ENCODE peak calls at places on chromosomes 7 and 10, in five cellular contexts. One of them, this sample, is unnamed.

GRCh38 chr7:142485617-142486226 is 227.9 kb upstream of the PRSS58 start:
- DNase-seq in thoracic aorta: no peak
- DNase-seq in nephron progenitor cell: peak
- DNase-seq in omental fat pad: no peak
- DNase-seq in A549: peak
- DNase-seq in this sample: no peak

GRCh38 chr7:1665721-1666250 is 4.3 kb upstream of the ELFN1 start:
- DNase-seq in nephron progenitor cell: peak
- DNase-seq in A549: peak
- DNase-seq in thoracic aorta: no peak
- DNase-seq in omental fat pad: peak
- DNase-seq in this sample: no peak

GRCh38 chr7:40800771-40801170 is 666.0 kb downstream of the SUGCT start:
- DNase-seq in A549: no peak
- DNase-seq in nephron progenitor cell: no peak
- DNase-seq in omental fat pad: no peak
- DNase-seq in thoracic aorta: no peak
- DNase-seq in this sample: no peak

GRCh38 chr7:122884186-122884585 is 2.1 kb downstream of the CADPS2 start:
- DNase-seq in thoracic aorta: no peak
- DNase-seq in omental fat pad: no peak
- DNase-seq in A549: no peak
- DNase-seq in nephron progenitor cell: no peak
- DNase-seq in this sample: no peak

GRCh38 chr10:17174626-17175025 is 26.8 kb downstream of the TRDMT1 start:
- DNase-seq in omental fat pad: no peak
- DNase-seq in A549: no peak
- DNase-seq in thoracic aorta: no peak
- DNase-seq in nephron progenitor cell: no peak
- DNase-seq in this sample: no peak

GRCh38 chr7:6553460-6554044 is 2.3 kb upstream of the GRID2IP start:
- DNase-seq in nephron progenitor cell: no peak
- DNase-seq in omental fat pad: no peak
- DNase-seq in thoracic aorta: no peak
- DNase-seq in A549: no peak
- DNase-seq in this sample: no peak

GRCh38 chr7:12386237-12386839 is 17.3 kb downstream of the VWDE start:
- DNase-seq in omental fat pad: no peak
- DNase-seq in thoracic aorta: no peak
- DNase-seq in nephron progenitor cell: no peak
- DNase-seq in A549: no peak
- DNase-seq in this sample: no peak

GRCh38 chr7:69939317-69939716 is 341.0 kb downstream of the AUTS2 start:
- DNase-seq in thoracic aorta: no peak
- DNase-seq in A549: no peak
- DNase-seq in nephron progenitor cell: no peak
- DNase-seq in omental fat pad: no peak
- DNase-seq in this sample: no peak

GRCh38 chr10:63458177-63458576 is 7.6 kb downstream of the JMJD1C start:
- DNase-seq in thoracic aorta: no peak
- DNase-seq in A549: no peak
- DNase-seq in nephron progenitor cell: no peak
- DNase-seq in omental fat pad: no peak
- DNase-seq in this sample: no peak

GRCh38 chr7:147245274-147245673 is 1128.7 kb downstream of the CNTNAP2 start:
- DNase-seq in thoracic aorta: no peak
- DNase-seq in A549: peak
- DNase-seq in nephron progenitor cell: peak
- DNase-seq in omental fat pad: no peak
- DNase-seq in this sample: no peak

DNA sequence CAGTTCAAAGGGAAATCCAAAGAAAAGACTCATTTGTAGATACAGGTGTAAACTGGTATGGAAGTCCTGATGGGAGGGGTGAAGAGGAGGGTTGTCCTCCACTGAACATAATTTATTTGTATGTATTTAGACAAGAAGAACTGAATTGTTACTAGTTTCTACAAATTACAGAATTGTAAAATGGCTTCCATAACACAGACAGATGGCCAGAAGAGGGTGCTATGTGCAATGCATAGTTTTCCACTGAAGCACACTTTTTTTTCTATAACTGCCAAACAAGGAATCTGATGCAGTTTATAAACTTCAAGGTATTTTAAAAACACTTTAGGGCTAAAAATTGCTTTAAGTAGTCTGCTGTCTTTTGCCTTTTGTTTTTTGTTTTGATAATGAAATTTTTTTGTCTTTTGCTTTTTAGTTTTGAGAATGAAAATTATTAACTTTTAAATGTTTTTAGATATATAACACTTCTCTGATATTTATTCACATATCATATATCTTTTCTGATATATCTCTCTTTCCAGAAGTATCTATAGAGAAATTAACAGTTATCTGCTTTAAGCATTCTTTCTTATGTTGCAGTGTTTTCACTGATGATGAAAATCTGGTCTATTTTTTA is 58.5 kb downstream of the PHYHIPL start:
- DNase-seq in nephron progenitor cell: peak
- DNase-seq in thoracic aorta: no peak
- DNase-seq in omental fat pad: no peak
- DNase-seq in A549: peak
- DNase-seq in this sample: no peak
- TF ChIP-seq CTCF in nephron progenitor cell: peak
- TF ChIP-seq CTCF in thoracic aorta: peak
- TF ChIP-seq CTCF in omental fat pad: no peak
- TF ChIP-seq CTCF in A549: peak
- TF ChIP-seq CTCF in this sample: no peak

DNA sequence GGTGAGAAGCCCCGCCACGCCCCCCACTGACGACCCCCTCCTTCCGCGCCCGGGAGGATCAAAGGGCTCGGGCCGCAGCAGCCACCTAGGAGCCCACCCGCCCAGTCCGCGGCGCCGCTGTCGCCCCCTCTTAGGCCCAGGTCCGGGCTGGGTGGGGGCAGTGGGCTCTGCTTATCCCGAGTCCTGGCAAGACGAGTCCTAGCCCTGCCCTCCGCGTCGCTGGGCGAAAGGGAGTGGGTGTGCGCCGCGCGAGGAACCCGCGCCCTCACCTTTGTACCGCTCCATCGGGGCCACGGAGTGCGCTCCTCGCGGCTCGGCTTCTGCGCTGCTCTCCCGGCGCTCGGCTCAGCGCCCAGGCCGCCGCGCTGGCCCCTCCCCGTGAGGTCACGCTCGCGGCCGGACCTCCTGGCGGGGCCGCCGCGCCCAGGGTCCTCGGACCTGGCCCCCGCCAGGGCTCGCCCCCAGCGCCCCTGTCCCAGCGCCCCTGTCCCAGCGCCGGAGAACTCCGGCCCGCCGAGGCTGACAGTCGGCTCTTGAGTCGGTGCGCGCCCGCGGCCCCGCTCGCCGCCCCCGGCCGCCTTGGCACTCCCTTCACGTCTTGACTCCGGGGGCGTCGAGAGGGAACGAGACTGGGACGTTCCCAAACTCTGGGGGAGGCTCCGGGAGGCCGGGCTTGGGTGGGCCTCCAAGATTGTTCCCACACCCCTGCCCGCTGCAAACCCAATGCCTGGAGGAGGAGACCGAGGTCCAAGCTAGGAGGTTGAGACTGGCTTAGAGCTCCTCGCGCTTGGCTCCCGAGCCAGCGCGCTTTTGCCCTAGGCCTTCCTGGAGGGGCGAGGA is at the start of gene AFAP1L2:
- DNase-seq in thoracic aorta: no peak
- DNase-seq in A549: peak
- DNase-seq in omental fat pad: no peak
- DNase-seq in nephron progenitor cell: peak
- DNase-seq in this sample: no peak
- TF ChIP-seq CTCF in thoracic aorta: no peak
- TF ChIP-seq CTCF in A549: no peak
- TF ChIP-seq CTCF in omental fat pad: no peak
- TF ChIP-seq CTCF in nephron progenitor cell: no peak
- TF ChIP-seq CTCF in this sample: no peak

GRCh38 chr10:14200645-14201534 is 129.8 kb downstream of the FRMD4A start:
- DNase-seq in nephron progenitor cell: peak
- DNase-seq in thoracic aorta: no peak
- DNase-seq in omental fat pad: no peak
- DNase-seq in A549: peak
- DNase-seq in this sample: no peak
- TF ChIP-seq CTCF in nephron progenitor cell: peak
- TF ChIP-seq CTCF in thoracic aorta: no peak
- TF ChIP-seq CTCF in omental fat pad: no peak
- TF ChIP-seq CTCF in A549: peak
- TF ChIP-seq CTCF in this sample: no peak

GRCh38 chr7:92949748-92950147 is 113.4 kb upstream of the CDK6 start:
- DNase-seq in A549: no peak
- DNase-seq in thoracic aorta: no peak
- DNase-seq in nephron progenitor cell: no peak
- DNase-seq in omental fat pad: no peak
- DNase-seq in this sample: no peak
- TF ChIP-seq CTCF in A549: no peak
- TF ChIP-seq CTCF in thoracic aorta: no peak
- TF ChIP-seq CTCF in nephron progenitor cell: no peak
- TF ChIP-seq CTCF in omental fat pad: no peak
- TF ChIP-seq CTCF in this sample: no peak

GRCh38 chr7:27662490-27663205 is at the start of gene HIBADH:
- DNase-seq in nephron progenitor cell: peak
- DNase-seq in A549: peak
- DNase-seq in thoracic aorta: peak
- DNase-seq in omental fat pad: peak
- DNase-seq in this sample: peak
- TF ChIP-seq CTCF in nephron progenitor cell: no peak
- TF ChIP-seq CTCF in A549: no peak
- TF ChIP-seq CTCF in thoracic aorta: no peak
- TF ChIP-seq CTCF in omental fat pad: no peak
- TF ChIP-seq CTCF in this sample: no peak

DNA sequence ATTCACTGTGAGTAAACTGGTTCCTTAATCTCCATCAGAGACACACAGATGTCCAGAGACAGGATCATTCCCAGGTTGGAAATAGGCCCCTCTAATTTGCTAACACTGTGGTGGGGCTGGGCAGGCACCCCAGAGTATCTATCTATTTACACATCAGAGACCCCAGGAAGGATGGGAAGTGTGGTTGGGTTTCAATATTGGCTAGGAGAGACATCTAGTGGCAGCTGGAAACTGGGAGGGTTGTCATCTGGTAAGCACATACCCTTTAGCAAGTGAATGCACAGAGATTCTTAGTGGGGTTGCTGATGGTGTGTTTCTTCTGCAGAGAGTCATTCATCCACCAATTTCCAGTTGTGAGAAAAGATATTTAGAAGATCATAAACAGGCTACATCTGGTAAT is 36.0 kb upstream of the NRG3 start:
- DNase-seq in nephron progenitor cell: peak
- DNase-seq in thoracic aorta: no peak
- DNase-seq in A549: no peak
- DNase-seq in omental fat pad: no peak
- DNase-seq in this sample: no peak
- TF ChIP-seq CTCF in nephron progenitor cell: peak
- TF ChIP-seq CTCF in thoracic aorta: no peak
- TF ChIP-seq CTCF in A549: peak
- TF ChIP-seq CTCF in omental fat pad: no peak
- TF ChIP-seq CTCF in this sample: no peak

DNA sequence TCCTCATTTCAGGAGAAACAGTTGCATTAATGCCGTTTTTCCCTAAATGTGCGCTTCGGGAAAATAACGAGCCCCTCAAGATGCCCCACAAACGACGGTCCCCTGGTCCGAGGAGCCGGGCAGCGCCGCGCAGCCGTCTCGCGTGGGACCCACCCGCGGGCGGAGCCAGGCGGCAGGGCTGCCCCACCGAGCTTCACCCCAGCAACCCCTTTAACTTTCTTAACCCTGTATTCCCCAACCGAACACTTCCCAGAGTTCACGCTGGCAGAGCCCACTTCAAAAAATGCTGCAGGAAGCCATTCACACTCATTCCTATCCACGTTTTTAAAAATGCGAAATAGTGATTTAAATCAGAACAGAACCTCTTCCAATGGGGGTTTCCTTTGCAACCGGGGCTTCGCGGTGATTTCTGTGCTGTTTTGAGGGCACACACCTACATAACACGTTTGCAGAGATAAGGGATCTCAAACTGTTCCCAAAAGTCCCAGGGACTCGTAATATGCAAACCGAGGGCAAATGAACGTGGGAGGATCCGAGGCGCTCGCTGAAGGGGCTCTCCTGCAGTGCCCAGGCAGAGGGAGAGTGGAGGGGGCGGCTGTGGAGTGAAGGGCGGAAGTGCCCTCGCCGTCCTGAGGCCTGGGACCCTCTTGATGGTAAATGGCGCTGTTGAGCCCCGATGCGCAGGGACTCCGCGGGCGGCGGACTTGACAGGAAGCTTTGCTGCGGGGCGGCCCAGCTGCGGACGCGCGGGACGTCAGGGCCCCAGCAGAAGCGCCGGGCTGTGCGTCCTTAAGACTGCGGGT is 152.1 kb upstream of the YAE1 start:
- DNase-seq in nephron progenitor cell: peak
- DNase-seq in omental fat pad: no peak
- DNase-seq in A549: peak
- DNase-seq in thoracic aorta: no peak
- DNase-seq in this sample: no peak
- TF ChIP-seq CTCF in nephron progenitor cell: peak
- TF ChIP-seq CTCF in omental fat pad: no peak
- TF ChIP-seq CTCF in A549: no peak
- TF ChIP-seq CTCF in thoracic aorta: no peak
- TF ChIP-seq CTCF in this sample: no peak

This sample was measured in natural killer cell.